ENCODE peak calls at places on chromosomes 12 and 14, in nine cellular contexts. G, F, L, I, T, J, R, U and X are unnamed samples.

GRCh38 chr12:111597731-111598636 is 1.1 kb downstream of the ATXN2 start:
- DNase-seq in I (peak; percentile 63), G (peak; percentile 84), J (peak; percentile 65), T (peak; percentile 45), L (peak; percentile 55), F (peak; percentile 29), R (peak; percentile 30), U (peak; percentile 72), X (peak; percentile 66)

GRCh38 chr12:89949457-89950195 is 241.0 kb upstream of the ATP2B1 start:
- DNase-seq in F (peak; percentile 92), L (peak; percentile 58), R (peak; percentile 94), T (no peak), G (no peak), I (no peak), J (peak; percentile 48), U (no peak), X (peak; percentile 59)

GRCh38 chr12:124172646-124173045 is 122.2 kb upstream of the RFLNA start:
- DNase-seq in R (peak; percentile 19), I (no peak), J (no peak), G (no peak), T (no peak), L (no peak), U (no peak), F (peak; percentile 20), X (no peak)

GRCh38 chr12:22110176-22110575 is 64.2 kb downstream of the CMAS start:
- DNase-seq in R (no peak), I (no peak), G (no peak), T (no peak), U (no peak), F (no peak), L (no peak), J (no peak), X (no peak)

GRCh38 chr12:24945039-24945438 is 3.9 kb downstream of the BCAT1 start:
- DNase-seq in G (no peak), J (no peak), I (no peak), F (no peak), U (no peak), T (no peak), R (no peak), L (no peak), X (no peak)

GRCh38 chr12:22525426-22525825 is 18.9 kb downstream of the C2CD5 start:
- DNase-seq in I (no peak), R (peak; percentile 39), T (no peak), G (no peak), J (no peak), L (no peak), F (peak; percentile 12), U (no peak), X (no peak)

GRCh38 chr12:52233462-52234141 is 559 bp downstream of the KRT7 start:
- DNase-seq in G (peak; percentile 58), I (no peak), T (peak; percentile 46), R (peak; percentile 35), J (no peak), F (no peak), L (no peak), U (no peak), X (peak; percentile 28)

GRCh38 chr14:20730921-20731320 is 14.8 kb upstream of the EDDM3A start:
- DNase-seq in F (no peak), J (no peak), L (no peak), R (no peak), G (no peak), T (no peak), I (no peak), U (no peak), X (no peak)

GRCh38 chr14:64464695-64465094 is 604 bp upstream of the AKAP5 start:
- DNase-seq in I (no peak), R (peak; percentile 25), T (no peak), L (no peak), U (no peak), F (no peak), J (peak; percentile 22), G (no peak), X (no peak)

GRCh38 chr12:93442411-93443340 is 929 bp upstream of the UBE2N start:
- DNase-seq in G (no peak), J (peak; percentile 18), T (no peak), F (no peak), L (no peak), U (no peak), R (peak; percentile 24), I (no peak), X (no peak)

GRCh38 chr12:53676715-53677611 is 1.1 kb upstream of the ATP5MC2 start:
- DNase-seq in R (no peak), I (no peak), F (peak; percentile 55), G (peak; percentile 58), L (peak; percentile 44), J (peak; percentile 43), T (peak; percentile 69), U (peak; percentile 60), X (peak; percentile 47)

GRCh38 chr12:106205208-106206069 is 42.4 kb downstream of the CKAP4 start:
- DNase-seq in L (no peak), J (no peak), U (peak; percentile 83), I (peak; percentile 20), G (peak; percentile 70), F (no peak), R (peak; percentile 75), T (no peak), X (no peak)
- TF ChIP-seq CTCF in L (no peak), J (no peak), U (peak; percentile 59), I (peak; percentile 15), G (no peak), F (no peak), R (peak; percentile 72), T (no peak), X (no peak)

GRCh38 chr12:116458492-116458891 is 100.7 kb upstream of the MAP1LC3B2 start:
- DNase-seq in J (no peak), T (no peak), G (no peak), U (no peak), L (no peak), R (no peak), I (no peak), F (no peak), X (no peak)
- TF ChIP-seq CTCF in J (no peak), T (no peak), G (no peak), U (no peak), L (no peak), R (no peak), I (no peak), F (no peak), X (no peak)

GRCh38 chr12:4910502-4911315 is 1.0 kb downstream of the KCNA1 start:
- DNase-seq in T (peak; percentile 21), J (no peak), F (no peak), I (no peak), U (no peak), G (no peak), R (no peak), L (peak; percentile 76), X (peak; percentile 87)

GRCh38 chr12:4909397-4909733 is 340 bp upstream of the KCNA1 start:
- DNase-seq in U (no peak), F (no peak), I (no peak), T (peak; percentile 30), G (no peak), R (no peak), J (no peak), L (peak; percentile 20), X (peak; percentile 55)

GRCh38 chr12:4909734-4910501 is at the start of gene KCNA1:
- DNase-seq in J (no peak), T (peak; percentile 42), R (no peak), F (no peak), G (peak; percentile 68), U (no peak), L (peak; percentile 46), I (no peak), X (peak; percentile 66)

GRCh38 chr12:4911316-4911994 is 1.8 kb downstream of the KCNA1 start:
- DNase-seq in L (no peak), G (peak; percentile 59), R (no peak), T (peak; percentile 10), J (peak; percentile 20), I (no peak), F (no peak), U (no peak), X (peak; percentile 27)

DNA sequence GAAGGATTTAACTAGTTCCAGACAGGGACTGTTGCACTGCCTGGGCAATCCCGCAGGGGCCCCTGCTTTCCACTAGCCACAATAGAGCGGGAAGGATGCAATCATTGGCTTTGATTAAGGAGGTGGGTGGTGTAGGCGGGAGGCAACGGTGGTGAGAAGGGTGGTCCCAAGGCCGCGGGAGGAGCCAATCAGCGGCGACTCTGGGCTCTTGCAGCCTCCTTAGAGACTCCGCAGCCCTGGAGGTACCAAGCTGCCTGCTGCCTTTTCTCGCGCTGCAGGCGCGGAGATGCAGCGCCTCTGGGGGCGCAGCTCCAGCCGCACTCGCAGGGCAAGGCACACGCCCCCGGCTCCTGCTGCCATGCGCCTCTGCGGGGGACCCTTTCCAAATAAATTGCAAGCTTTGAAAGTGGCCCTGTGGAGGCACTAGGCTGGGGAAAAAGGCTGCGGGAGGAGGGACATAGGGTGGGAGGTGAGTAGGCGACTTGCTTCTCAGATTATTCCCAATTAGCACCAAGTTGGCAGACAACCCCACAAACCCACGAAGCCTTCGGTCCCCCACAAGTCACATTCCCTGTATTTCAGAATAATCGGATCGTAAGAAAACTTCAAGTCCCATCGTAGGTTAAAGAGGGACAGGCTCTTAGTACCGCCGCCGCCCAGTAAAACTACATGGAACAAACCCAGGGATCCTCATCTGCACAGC is 860 bp upstream of the KCNA1 start:
- DNase-seq in R (no peak), T (peak; percentile 85), U (no peak), G (no peak), J (no peak), I (no peak), F (no peak), L (peak; percentile 58), X (peak; percentile 74)
- TF ChIP-seq CTCF in R (no peak), T (no peak), U (no peak), G (no peak), J (no peak), I (no peak), F (peak; percentile 9), L (peak; percentile 47), X (peak; percentile 56)

GRCh38 chr12:103887738-103888137 is 42.5 kb upstream of the HSP90B1 start:
- DNase-seq in U (no peak), F (no peak), J (no peak), R (no peak), L (no peak), T (no peak), I (no peak), G (no peak), X (no peak)

GRCh38 chr12:103886398-103886797 is 43.8 kb upstream of the HSP90B1 start:
- DNase-seq in L (no peak), G (no peak), I (no peak), U (no peak), T (no peak), J (no peak), R (no peak), F (no peak), X (no peak)

GRCh38 chr12:103882861-103883596 is 42.0 kb upstream of the NT5DC3 start:
- DNase-seq in U (no peak), T (no peak), R (peak; percentile 89), L (no peak), F (no peak), I (no peak), G (no peak), J (no peak), X (peak; percentile 41)

GRCh38 chr12:103881261-103881660 is 40.2 kb upstream of the NT5DC3 start:
- DNase-seq in R (no peak), G (no peak), F (no peak), T (no peak), J (no peak), I (no peak), L (no peak), U (no peak), X (no peak)

DNA sequence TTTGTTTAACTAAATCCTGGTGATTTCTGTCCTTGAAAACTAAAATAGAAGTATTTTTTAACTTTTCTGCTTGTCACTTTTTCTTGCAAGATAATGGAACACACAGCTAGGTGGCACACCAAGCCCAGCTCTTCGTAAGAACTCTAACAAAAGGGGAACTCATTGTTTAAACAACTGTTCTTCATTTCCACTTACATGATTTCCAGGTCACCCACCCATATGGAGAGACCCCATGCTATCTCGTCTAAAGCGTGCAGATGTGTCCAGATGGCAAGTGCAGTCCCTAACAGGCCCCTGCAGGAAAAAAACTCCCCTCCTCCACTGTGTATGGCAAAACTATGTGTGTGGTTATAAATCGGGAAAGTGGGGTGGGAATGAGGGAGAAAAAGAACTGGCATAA is 43.3 kb upstream of the NT5DC3 start:
- DNase-seq in R (peak; percentile 60), T (no peak), J (peak; percentile 19), I (peak; percentile 16), F (peak; percentile 71), G (no peak), L (peak; percentile 65), U (no peak), X (peak; percentile 62)
- TF ChIP-seq CTCF in R (peak; percentile 83), T (no peak), J (no peak), I (peak; percentile 51), F (peak; percentile 62), G (no peak), L (peak; percentile 58), U (peak; percentile 27), X (peak; percentile 71)